ENCODE peak calls at places on chromosome 2, in ten cellular contexts. I is neural crest cell, H is WERI-Rb-1, Z is adrenal gland, J is foreskin fibroblast, Q is AG09319, O is WTC11, L is stomach, X is omental fat pad, F is esophagus squamous epithelium. K is an unnamed sample.

GRCh38 chr2:74846481-74846880 is 12.6 kb downstream of the HK2 start:
- DNase-seq in I (no peak), H (no peak), Z (no peak), J (no peak), Q (no peak), O (no peak), L (no peak), X (no peak), F (no peak), K (no peak)

GRCh38 chr2:202632682-202633081 is 2.1 kb upstream of the FAM117B start:
- DNase-seq in I (no peak), H (no peak), Z (peak; percentile 68), J (no peak), Q (no peak), O (no peak), L (no peak), X (no peak), F (no peak), K (no peak)

GRCh38 chr2:108825254-108825653 is 38.7 kb downstream of the CCDC138 start:
- DNase-seq in I (no peak), H (no peak), Z (no peak), J (no peak), Q (no peak), O (no peak), L (no peak), X (no peak), F (no peak), K (no peak)

GRCh38 chr2:58540680-58541079 is 299.6 kb upstream of the FANCL start:
- DNase-seq in I (no peak), H (no peak), Z (no peak), J (no peak), Q (no peak), O (peak; percentile 32), L (no peak), X (no peak), F (no peak), K (no peak)

GRCh38 chr2:72673279-72673678 is 152.6 kb downstream of the EXOC6B start:
- DNase-seq in I (no peak), H (no peak), Z (no peak), J (no peak), Q (no peak), O (no peak), L (no peak), X (no peak), F (no peak), K (no peak)

GRCh38 chr2:106094101-106094860 is 99.8 kb downstream of the UXS1 start:
- DNase-seq in I (no peak), H (no peak), Z (peak; percentile 46), J (no peak), Q (no peak), O (no peak), L (no peak), X (no peak), F (no peak), K (peak; percentile 60)

GRCh38 chr2:44975571-44976450 is 33.4 kb downstream of the SIX2 start:
- DNase-seq in I (no peak), H (no peak), Z (no peak), J (no peak), Q (no peak), O (peak; percentile 57), L (no peak), X (no peak), F (no peak), K (no peak)

GRCh38 chr2:232352511-232353091 is 25.9 kb upstream of the ALPP start:
- DNase-seq in I (no peak), H (no peak), Z (no peak), J (no peak), Q (no peak), O (peak; percentile 39), L (no peak), X (no peak), F (no peak), K (no peak)

GRCh38 chr2:84613082-84613481 is 96.8 kb downstream of the DNAH6 start:
- DNase-seq in I (no peak), H (no peak), Z (no peak), J (no peak), Q (no peak), O (no peak), L (no peak), X (no peak), F (no peak), K (no peak)

GRCh38 chr2:99682280-99683060 is 192.7 kb upstream of the REV1 start:
- DNase-seq in I (no peak), H (peak; percentile 31), Z (no peak), J (no peak), Q (no peak), O (no peak), L (no peak), X (no peak), F (no peak), K (peak; percentile 21)

GRCh38 chr2:182355815-182356214 is 71.0 kb downstream of the PDE1A start:
- DNase-seq in I (no peak), H (no peak), Z (no peak), J (no peak), Q (no peak), O (no peak), L (no peak), X (no peak), F (no peak), K (no peak)

GRCh38 chr2:238320246-238320647 is at the start of gene TRAF3IP1:
- DNase-seq in I (peak; percentile 87), H (peak; percentile 97), Z (peak; percentile 97), J (peak; percentile 93), Q (peak; percentile 86), O (peak; percentile 93), L (peak; percentile 97), X (peak; percentile 76), F (peak; percentile 7), K (peak; percentile 97)

GRCh38 chr2:138600732-138601437 is 99.3 kb downstream of the SPOPL start:
- DNase-seq in I (no peak), H (no peak), Z (no peak), J (no peak), Q (no peak), O (no peak), L (no peak), X (no peak), F (no peak), K (no peak)

GRCh38 chr2:240713928-240714746 is 22.5 kb downstream of the AQP12A start:
- DNase-seq in I (no peak), H (no peak), Z (no peak), J (no peak), Q (no peak), O (no peak), L (no peak), X (no peak), F (no peak), K (no peak)

GRCh38 chr2:240712121-240712520 is 20.5 kb downstream of the AQP12A start:
- DNase-seq in I (no peak), H (no peak), Z (no peak), J (no peak), Q (no peak), O (no peak), L (no peak), X (no peak), F (no peak), K (no peak)

GRCh38 chr2:240711701-240712100 is 20.0 kb downstream of the AQP12A start:
- DNase-seq in I (no peak), H (peak; percentile 62), Z (no peak), J (no peak), Q (no peak), O (no peak), L (no peak), X (no peak), F (no peak), K (no peak)

GRCh38 chr2:240714747-240715725 is 23.4 kb downstream of the AQP12A start:
- DNase-seq in I (no peak), H (no peak), Z (no peak), J (no peak), Q (no peak), O (no peak), L (no peak), X (no peak), F (no peak), K (no peak)

DNA sequence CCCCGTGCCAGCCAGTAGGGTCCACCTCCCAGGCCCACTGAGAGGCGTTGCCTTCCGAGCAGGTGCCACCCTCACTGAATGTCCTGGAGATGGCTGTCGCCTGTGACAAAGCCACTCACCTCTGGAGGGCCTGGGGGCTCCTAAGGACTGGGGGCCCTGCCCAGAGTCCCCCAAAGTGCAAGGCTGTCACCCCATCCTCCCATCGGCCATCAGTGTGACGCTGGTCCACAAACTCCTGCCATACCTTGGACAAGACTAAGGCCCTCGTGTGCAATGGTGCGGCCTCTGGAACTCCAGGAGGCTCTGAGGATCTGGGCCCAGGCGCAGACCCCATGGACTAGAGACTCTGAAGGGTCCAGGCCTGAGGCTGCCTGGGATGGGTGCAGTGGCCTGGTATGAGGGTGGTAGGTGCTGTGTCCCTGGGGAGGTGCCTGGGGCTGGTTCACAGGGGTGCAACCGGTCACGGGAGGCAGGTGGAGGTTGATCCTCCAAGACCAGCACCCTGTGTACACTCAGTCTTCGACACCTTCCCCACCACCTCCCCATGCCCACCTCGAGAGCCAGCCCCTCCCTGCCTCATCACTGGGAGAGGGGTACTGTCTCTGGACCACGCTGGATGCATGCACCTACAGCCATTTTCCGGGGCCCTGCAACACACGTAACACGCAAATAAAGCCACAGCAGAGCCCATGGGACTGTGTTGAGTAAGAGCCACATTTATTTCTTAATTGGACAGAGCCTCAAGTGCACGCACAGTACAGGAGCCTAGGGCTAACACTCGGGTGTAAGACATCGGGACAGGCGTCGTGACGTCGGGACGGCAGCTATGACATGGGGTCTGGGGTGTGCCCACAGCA is 21.6 kb downstream of the AQP12A start:
- DNase-seq in I (no peak), H (no peak), Z (no peak), J (no peak), Q (no peak), O (no peak), L (no peak), X (no peak), F (no peak), K (no peak)
- TF ChIP-seq CTCF in I (no peak), H (no peak), Z (no peak), J (no peak), Q (no peak), O (no peak), L (no peak), X (no peak), F (no peak), K (no peak)

GRCh38 chr2:70199320-70199864 is 8.6 kb upstream of the C2orf42 start:
- DNase-seq in I (no peak), H (no peak), Z (no peak), J (no peak), Q (no peak), O (no peak), L (no peak), X (no peak), F (no peak), K (peak; percentile 23)
- TF ChIP-seq CTCF in I (no peak), H (no peak), Z (no peak), J (no peak), Q (no peak), O (no peak), L (no peak), X (no peak), F (no peak), K (no peak)

GRCh38 chr2:206353685-206354084 is 79.2 kb downstream of the ZDBF2 start:
- DNase-seq in I (no peak), H (no peak), Z (no peak), J (no peak), Q (no peak), O (no peak), L (no peak), X (no peak), F (no peak), K (no peak)
- TF ChIP-seq CTCF in I (peak; percentile 27), H (no peak), Z (no peak), J (no peak), Q (no peak), O (no peak), L (no peak), X (no peak), F (no peak), K (no peak)

GRCh38 chr2:171706152-171706803 is 19.0 kb downstream of the DYNC1I2 start:
- DNase-seq in I (no peak), H (no peak), Z (no peak), J (no peak), Q (no peak), O (no peak), L (no peak), X (no peak), F (no peak), K (no peak)
- TF ChIP-seq CTCF in I (peak; percentile 61), H (no peak), Z (peak; percentile 41), J (no peak), Q (peak; percentile 42), O (no peak), L (peak; percentile 7), X (no peak), F (peak; percentile 28), K (peak; percentile 65)